ENCODE peak calls at places on chromosomes 4 and X, in ten cellular contexts. H is T-helper 17 cell, I is dorsolateral prefrontal cortex, L is left colon, S is AG09319, Z is left cardiac atrium, O is astrocyte of the spinal cord, J is posterior cingulate gyrus, N is head of caudate nucleus, V is AML-193. F is an unnamed sample.

GRCh38 chrX:49876750-49877149 is 2.5 kb upstream of the USP27X start:
- DNase-seq in H (no peak), I (no peak), J (no peak), L (no peak), O (peak; percentile 8), S (no peak), V (peak; percentile 13), N (peak; percentile 19), Z (no peak), F (no peak)

GRCh38 chr4:155758500-155759371 is at the start of gene GUCY1B1:
- DNase-seq in Z (peak; percentile 95), S (peak; percentile 80), J (peak; percentile 97), H (peak; percentile 39), V (peak; percentile 30), O (peak; percentile 92), L (peak; percentile 68), N (peak; percentile 99), I (peak; percentile 99), F (peak; percentile 70)

GRCh38 chr4:130359537-130359936 is 1263.6 kb downstream of the C4orf33 start:
- DNase-seq in J (no peak), S (peak; percentile 3), I (no peak), Z (no peak), L (no peak), O (peak; percentile 45), H (no peak), N (no peak), V (peak; percentile 19), F (no peak)

GRCh38 chr4:145345401-145345800 is 136.3 kb upstream of the SMAD1 start:
- DNase-seq in N (no peak), V (no peak), H (no peak), O (peak; percentile 51), S (no peak), L (no peak), J (no peak), I (no peak), Z (no peak), F (no peak)

GRCh38 chr4:182978152-182978827 is 61.1 kb upstream of the DCTD start:
- DNase-seq in J (no peak), O (peak; percentile 47), L (peak; percentile 7), I (no peak), H (no peak), N (no peak), S (no peak), V (no peak), Z (no peak), F (no peak)

GRCh38 chr4:14877246-14878220 is 124.7 kb upstream of the CPEB2 start:
- DNase-seq in J (no peak), I (no peak), L (no peak), V (peak; percentile 97), O (peak; percentile 73), Z (peak; percentile 33), S (no peak), H (no peak), N (no peak), F (no peak)

GRCh38 chr4:103375278-103375677 is 177.1 kb upstream of the CENPE start:
- DNase-seq in S (no peak), V (no peak), I (no peak), J (no peak), L (no peak), H (no peak), O (peak; percentile 74), Z (no peak), N (no peak), F (no peak)

GRCh38 chr4:37892641-37893040 is 1.8 kb downstream of the TBC1D1 start:
- DNase-seq in L (no peak), J (no peak), I (no peak), S (no peak), O (no peak), N (peak; percentile 39), Z (no peak), V (peak; percentile 44), H (peak; percentile 14), F (no peak)

GRCh38 chr4:2132438-2132837 is 73.3 kb downstream of the NAT8L start:
- DNase-seq in I (no peak), N (no peak), S (no peak), Z (no peak), V (no peak), O (no peak), J (no peak), L (no peak), H (no peak), F (no peak)

GRCh38 chr4:80173387-80173786 is 23.9 kb upstream of the PRDM8 start:
- DNase-seq in S (no peak), H (peak; percentile 40), O (peak; percentile 81), I (no peak), Z (no peak), L (no peak), J (no peak), V (peak; percentile 17), N (no peak), F (no peak)

GRCh38 chrX:31266172-31267076 is 194.6 kb upstream of the FTHL17 start:
- DNase-seq in S (no peak), V (no peak), O (peak; percentile 24), N (peak; percentile 51), H (peak; percentile 4), Z (peak; percentile 58), J (peak; percentile 52), I (peak; percentile 65), L (peak; percentile 67), F (peak; percentile 27)

GRCh38 chr4:84498203-84499026 is 677 bp downstream of the NKX6-1 start:
- DNase-seq in O (peak; percentile 43), Z (peak; percentile 31), J (no peak), N (no peak), I (no peak), H (no peak), V (no peak), S (no peak), L (peak; percentile 25), F (no peak)

GRCh38 chr4:176053785-176054184 is 11.9 kb upstream of the WDR17 start:
- DNase-seq in H (no peak), N (no peak), S (no peak), L (no peak), V (no peak), O (no peak), J (no peak), Z (no peak), I (no peak), F (no peak)

GRCh38 chr4:88409789-88410188 is 31.1 kb downstream of the HERC6 start:
- DNase-seq in V (no peak), N (no peak), S (no peak), H (no peak), L (no peak), O (no peak), I (no peak), Z (no peak), J (no peak), F (no peak)

GRCh38 chr4:76740192-76740591 is 157.8 kb downstream of the SOWAHB start:
- DNase-seq in V (no peak), L (no peak), N (no peak), S (no peak), I (no peak), J (no peak), H (no peak), O (no peak), Z (no peak), F (no peak)

GRCh38 chr4:31557444-31557843 is 837.3 kb downstream of the PCDH7 start:
- DNase-seq in S (no peak), Z (no peak), V (no peak), I (no peak), L (no peak), O (no peak), H (no peak), N (no peak), J (no peak), F (no peak)

GRCh38 chrX:3066555-3066954 is 25.3 kb downstream of the ARSF start:
- DNase-seq in Z (no peak), O (no peak), V (no peak), H (no peak), L (no peak), N (no peak), S (no peak), I (no peak), J (peak; percentile 21), F (no peak)

GRCh38 chrX:43882294-43882681 is at the start of gene MAOB:
- DNase-seq in I (peak; percentile 54), V (no peak), L (peak; percentile 43), N (peak; percentile 20), S (no peak), J (peak; percentile 23), O (no peak), H (no peak), Z (peak; percentile 54), F (no peak)

GRCh38 chr4:139436122-139436521 is 17.8 kb upstream of the RAB33B start:
- DNase-seq in S (no peak), N (no peak), I (no peak), H (no peak), V (no peak), J (no peak), Z (no peak), O (no peak), L (no peak), F (no peak)

GRCh38 chrX:122363112-122363511 is 821.0 kb upstream of the GRIA3 start:
- DNase-seq in Z (no peak), I (no peak), O (no peak), N (no peak), S (no peak), V (no peak), J (no peak), H (no peak), L (no peak), F (no peak)

GRCh38 chrX:130071611-130072349 is 38.5 kb downstream of the ELF4 start:
- DNase-seq in S (no peak), H (no peak), L (peak; percentile 65), J (no peak), Z (no peak), I (no peak), O (no peak), V (no peak), N (no peak), F (no peak)

GRCh38 chr4:113582737-113583136 is 178.8 kb downstream of the CAMK2D start:
- DNase-seq in Z (peak; percentile 65), I (no peak), S (no peak), V (no peak), J (no peak), L (no peak), H (no peak), O (no peak), N (no peak), F (no peak)

GRCh38 chr4:138522366-138522765 is 280.2 kb upstream of the SLC7A11 start:
- DNase-seq in N (no peak), Z (no peak), J (no peak), I (no peak), S (no peak), O (peak; percentile 25), L (no peak), V (peak; percentile 55), H (no peak), F (no peak)

GRCh38 chr4:140326395-140326993 is 47.0 kb upstream of the SCOC start:
- DNase-seq in N (peak; percentile 66), H (no peak), O (peak; percentile 63), Z (peak; percentile 23), I (no peak), L (no peak), S (no peak), V (peak; percentile 50), J (peak; percentile 14), F (no peak)

GRCh38 chr4:19711871-19712270 is 539.8 kb upstream of the SLIT2 start:
- DNase-seq in Z (no peak), V (no peak), N (no peak), L (no peak), S (no peak), I (no peak), J (no peak), H (no peak), O (peak; percentile 69), F (no peak)

GRCh38 chrX:123121241-123121640 is 62.8 kb upstream of the GRIA3 start:
- DNase-seq in H (no peak), O (peak; percentile 1), N (no peak), L (no peak), S (no peak), I (no peak), J (no peak), V (no peak), Z (no peak), F (no peak)

F was measured in progenitor cell of endocrine pancreas.